ENCODE peak calls at places on chromosomes 2 and 18, in ten cellular contexts. One of them, this sample, is unnamed.

GRCh38 chr2:139293992-139294548 is 513.9 kb upstream of the NXPH2 start:
- DNase-seq in kidney: no peak
- DNase-seq in anterior cingulate cortex: no peak
- DNase-seq in fibroblast of lung: no peak
- DNase-seq in AG08395: no peak
- DNase-seq in stromal cell of bone marrow: no peak
- DNase-seq in naive thymus-derived CD4-positive, alpha-beta T cell: no peak
- DNase-seq in GM23248: no peak
- DNase-seq in skeletal muscle cell: no peak
- DNase-seq in HEK293T: no peak
- DNase-seq in this sample: no peak

GRCh38 chr2:46979611-46980010 is 64.0 kb upstream of the MCFD2 start:
- DNase-seq in kidney: no peak
- DNase-seq in anterior cingulate cortex: no peak
- DNase-seq in fibroblast of lung: no peak
- DNase-seq in AG08395: no peak
- DNase-seq in stromal cell of bone marrow: no peak
- DNase-seq in naive thymus-derived CD4-positive, alpha-beta T cell: peak
- DNase-seq in GM23248: no peak
- DNase-seq in skeletal muscle cell: no peak
- DNase-seq in HEK293T: no peak
- DNase-seq in this sample: no peak

GRCh38 chr2:201517094-201517493 is 65.6 kb downstream of the STRADB start:
- DNase-seq in kidney: no peak
- DNase-seq in anterior cingulate cortex: no peak
- DNase-seq in fibroblast of lung: peak
- DNase-seq in AG08395: peak
- DNase-seq in stromal cell of bone marrow: no peak
- DNase-seq in naive thymus-derived CD4-positive, alpha-beta T cell: no peak
- DNase-seq in GM23248: no peak
- DNase-seq in skeletal muscle cell: no peak
- DNase-seq in HEK293T: no peak
- DNase-seq in this sample: no peak

GRCh38 chr2:233164117-233164516 is 87.4 kb upstream of the ATG16L1 start:
- DNase-seq in kidney: no peak
- DNase-seq in anterior cingulate cortex: no peak
- DNase-seq in fibroblast of lung: no peak
- DNase-seq in AG08395: no peak
- DNase-seq in stromal cell of bone marrow: no peak
- DNase-seq in naive thymus-derived CD4-positive, alpha-beta T cell: no peak
- DNase-seq in GM23248: no peak
- DNase-seq in skeletal muscle cell: no peak
- DNase-seq in HEK293T: no peak
- DNase-seq in this sample: no peak

GRCh38 chr2:234954551-234954992 is 2.8 kb downstream of the SH3BP4 start:
- DNase-seq in kidney: peak
- DNase-seq in anterior cingulate cortex: no peak
- DNase-seq in fibroblast of lung: peak
- DNase-seq in AG08395: peak
- DNase-seq in stromal cell of bone marrow: no peak
- DNase-seq in naive thymus-derived CD4-positive, alpha-beta T cell: no peak
- DNase-seq in GM23248: peak
- DNase-seq in skeletal muscle cell: peak
- DNase-seq in HEK293T: no peak
- DNase-seq in this sample: no peak

GRCh38 chr2:151766421-151767153 is 32.3 kb upstream of the NEB start:
- DNase-seq in kidney: no peak
- DNase-seq in anterior cingulate cortex: no peak
- DNase-seq in fibroblast of lung: no peak
- DNase-seq in AG08395: no peak
- DNase-seq in stromal cell of bone marrow: no peak
- DNase-seq in naive thymus-derived CD4-positive, alpha-beta T cell: no peak
- DNase-seq in GM23248: no peak
- DNase-seq in skeletal muscle cell: no peak
- DNase-seq in HEK293T: no peak
- DNase-seq in this sample: no peak

GRCh38 chr2:200259577-200259957 is 46.9 kb upstream of the SPATS2L start:
- DNase-seq in kidney: no peak
- DNase-seq in anterior cingulate cortex: no peak
- DNase-seq in fibroblast of lung: no peak
- DNase-seq in AG08395: no peak
- DNase-seq in stromal cell of bone marrow: no peak
- DNase-seq in naive thymus-derived CD4-positive, alpha-beta T cell: no peak
- DNase-seq in GM23248: no peak
- DNase-seq in skeletal muscle cell: no peak
- DNase-seq in HEK293T: no peak
- DNase-seq in this sample: no peak

GRCh38 chr2:67561411-67561965 is 164.4 kb downstream of the ETAA1 start:
- DNase-seq in kidney: no peak
- DNase-seq in anterior cingulate cortex: no peak
- DNase-seq in fibroblast of lung: peak
- DNase-seq in AG08395: no peak
- DNase-seq in stromal cell of bone marrow: no peak
- DNase-seq in naive thymus-derived CD4-positive, alpha-beta T cell: no peak
- DNase-seq in GM23248: peak
- DNase-seq in skeletal muscle cell: peak
- DNase-seq in HEK293T: peak
- DNase-seq in this sample: no peak

GRCh38 chr18:48840491-48840877 is 110.3 kb downstream of the SMAD7 start:
- DNase-seq in kidney: peak
- DNase-seq in anterior cingulate cortex: peak
- DNase-seq in fibroblast of lung: no peak
- DNase-seq in AG08395: no peak
- DNase-seq in stromal cell of bone marrow: no peak
- DNase-seq in naive thymus-derived CD4-positive, alpha-beta T cell: no peak
- DNase-seq in GM23248: no peak
- DNase-seq in skeletal muscle cell: no peak
- DNase-seq in HEK293T: no peak
- DNase-seq in this sample: no peak

GRCh38 chr2:5164806-5165525 is 527.2 kb upstream of the SOX11 start:
- DNase-seq in kidney: no peak
- DNase-seq in anterior cingulate cortex: no peak
- DNase-seq in fibroblast of lung: peak
- DNase-seq in AG08395: no peak
- DNase-seq in stromal cell of bone marrow: peak
- DNase-seq in naive thymus-derived CD4-positive, alpha-beta T cell: no peak
- DNase-seq in GM23248: peak
- DNase-seq in skeletal muscle cell: peak
- DNase-seq in HEK293T: no peak
- DNase-seq in this sample: peak

GRCh38 chr2:128469203-128469602 is 150.5 kb upstream of the HS6ST1 start:
- DNase-seq in kidney: no peak
- DNase-seq in anterior cingulate cortex: no peak
- DNase-seq in fibroblast of lung: no peak
- DNase-seq in AG08395: no peak
- DNase-seq in stromal cell of bone marrow: no peak
- DNase-seq in naive thymus-derived CD4-positive, alpha-beta T cell: peak
- DNase-seq in GM23248: no peak
- DNase-seq in skeletal muscle cell: no peak
- DNase-seq in HEK293T: peak
- DNase-seq in this sample: no peak

GRCh38 chr18:46019956-46020355 is 52.1 kb downstream of the PSTPIP2 start:
- DNase-seq in kidney: no peak
- DNase-seq in anterior cingulate cortex: no peak
- DNase-seq in fibroblast of lung: peak
- DNase-seq in AG08395: peak
- DNase-seq in stromal cell of bone marrow: no peak
- DNase-seq in naive thymus-derived CD4-positive, alpha-beta T cell: no peak
- DNase-seq in GM23248: no peak
- DNase-seq in skeletal muscle cell: no peak
- DNase-seq in HEK293T: no peak
- DNase-seq in this sample: no peak

GRCh38 chr2:55112229-55113016 is 62.2 kb upstream of the RTN4 start:
- DNase-seq in kidney: peak
- DNase-seq in anterior cingulate cortex: peak
- DNase-seq in fibroblast of lung: peak
- DNase-seq in AG08395: peak
- DNase-seq in stromal cell of bone marrow: peak
- DNase-seq in naive thymus-derived CD4-positive, alpha-beta T cell: no peak
- DNase-seq in GM23248: peak
- DNase-seq in skeletal muscle cell: peak
- DNase-seq in HEK293T: peak
- DNase-seq in this sample: no peak

GRCh38 chr2:150125188-150125587 is 362.3 kb downstream of the RND3 start:
- DNase-seq in kidney: no peak
- DNase-seq in anterior cingulate cortex: no peak
- DNase-seq in fibroblast of lung: peak
- DNase-seq in AG08395: peak
- DNase-seq in stromal cell of bone marrow: no peak
- DNase-seq in naive thymus-derived CD4-positive, alpha-beta T cell: no peak
- DNase-seq in GM23248: no peak
- DNase-seq in skeletal muscle cell: no peak
- DNase-seq in HEK293T: no peak
- DNase-seq in this sample: no peak

GRCh38 chr2:177573120-177573519 is 180.5 kb downstream of the AGPS start:
- DNase-seq in kidney: no peak
- DNase-seq in anterior cingulate cortex: no peak
- DNase-seq in fibroblast of lung: peak
- DNase-seq in AG08395: no peak
- DNase-seq in stromal cell of bone marrow: no peak
- DNase-seq in naive thymus-derived CD4-positive, alpha-beta T cell: no peak
- DNase-seq in GM23248: peak
- DNase-seq in skeletal muscle cell: peak
- DNase-seq in HEK293T: no peak
- DNase-seq in this sample: no peak

GRCh38 chr2:86053166-86053565 is 52.5 kb downstream of the POLR1A start:
- DNase-seq in kidney: no peak
- DNase-seq in anterior cingulate cortex: no peak
- DNase-seq in fibroblast of lung: no peak
- DNase-seq in AG08395: no peak
- DNase-seq in stromal cell of bone marrow: no peak
- DNase-seq in naive thymus-derived CD4-positive, alpha-beta T cell: no peak
- DNase-seq in GM23248: no peak
- DNase-seq in skeletal muscle cell: no peak
- DNase-seq in HEK293T: no peak
- DNase-seq in this sample: no peak

GRCh38 chr18:984004-984403 is 79.3 kb downstream of the ADCYAP1 start:
- DNase-seq in kidney: no peak
- DNase-seq in anterior cingulate cortex: no peak
- DNase-seq in fibroblast of lung: peak
- DNase-seq in AG08395: no peak
- DNase-seq in stromal cell of bone marrow: no peak
- DNase-seq in naive thymus-derived CD4-positive, alpha-beta T cell: no peak
- DNase-seq in GM23248: no peak
- DNase-seq in skeletal muscle cell: no peak
- DNase-seq in HEK293T: no peak
- DNase-seq in this sample: no peak

GRCh38 chr18:11096411-11096810 is 53.0 kb downstream of the PIEZO2 start:
- DNase-seq in kidney: no peak
- DNase-seq in anterior cingulate cortex: no peak
- DNase-seq in fibroblast of lung: no peak
- DNase-seq in AG08395: no peak
- DNase-seq in stromal cell of bone marrow: no peak
- DNase-seq in naive thymus-derived CD4-positive, alpha-beta T cell: no peak
- DNase-seq in GM23248: no peak
- DNase-seq in skeletal muscle cell: no peak
- DNase-seq in HEK293T: no peak
- DNase-seq in this sample: no peak

GRCh38 chr2:218343591-218343990 is 13.1 kb upstream of the CATIP start:
- DNase-seq in kidney: no peak
- DNase-seq in anterior cingulate cortex: no peak
- DNase-seq in fibroblast of lung: peak
- DNase-seq in AG08395: peak
- DNase-seq in stromal cell of bone marrow: peak
- DNase-seq in naive thymus-derived CD4-positive, alpha-beta T cell: no peak
- DNase-seq in GM23248: peak
- DNase-seq in skeletal muscle cell: no peak
- DNase-seq in HEK293T: no peak
- DNase-seq in this sample: no peak

GRCh38 chr2:239966848-239967136 is 58.4 kb downstream of the NDUFA10 start:
- DNase-seq in kidney: no peak
- DNase-seq in anterior cingulate cortex: no peak
- DNase-seq in fibroblast of lung: no peak
- DNase-seq in AG08395: no peak
- DNase-seq in stromal cell of bone marrow: no peak
- DNase-seq in naive thymus-derived CD4-positive, alpha-beta T cell: no peak
- DNase-seq in GM23248: peak
- DNase-seq in skeletal muscle cell: no peak
- DNase-seq in HEK293T: no peak
- DNase-seq in this sample: no peak

GRCh38 chr2:206202446-206202845 is 42.8 kb downstream of the EEF1B2 start:
- DNase-seq in kidney: no peak
- DNase-seq in anterior cingulate cortex: no peak
- DNase-seq in fibroblast of lung: no peak
- DNase-seq in AG08395: no peak
- DNase-seq in stromal cell of bone marrow: no peak
- DNase-seq in naive thymus-derived CD4-positive, alpha-beta T cell: no peak
- DNase-seq in GM23248: no peak
- DNase-seq in skeletal muscle cell: no peak
- DNase-seq in HEK293T: no peak
- DNase-seq in this sample: no peak

GRCh38 chr2:133718688-133719201 is 150.5 kb upstream of the NCKAP5 start:
- DNase-seq in kidney: no peak
- DNase-seq in anterior cingulate cortex: no peak
- DNase-seq in fibroblast of lung: peak
- DNase-seq in AG08395: peak
- DNase-seq in stromal cell of bone marrow: peak
- DNase-seq in naive thymus-derived CD4-positive, alpha-beta T cell: no peak
- DNase-seq in GM23248: peak
- DNase-seq in skeletal muscle cell: peak
- DNase-seq in HEK293T: no peak
- DNase-seq in this sample: no peak

GRCh38 chr2:70541481-70542020 is 12.1 kb downstream of the TGFA start:
- DNase-seq in kidney: no peak
- DNase-seq in anterior cingulate cortex: peak
- DNase-seq in fibroblast of lung: peak
- DNase-seq in AG08395: peak
- DNase-seq in stromal cell of bone marrow: no peak
- DNase-seq in naive thymus-derived CD4-positive, alpha-beta T cell: no peak
- DNase-seq in GM23248: peak
- DNase-seq in skeletal muscle cell: no peak
- DNase-seq in HEK293T: peak
- DNase-seq in this sample: no peak

GRCh38 chr2:218895758-218896500 is 15.3 kb downstream of the WNT10A start:
- DNase-seq in kidney: peak
- DNase-seq in anterior cingulate cortex: no peak
- DNase-seq in fibroblast of lung: no peak
- DNase-seq in AG08395: no peak
- DNase-seq in stromal cell of bone marrow: no peak
- DNase-seq in naive thymus-derived CD4-positive, alpha-beta T cell: no peak
- DNase-seq in GM23248: no peak
- DNase-seq in skeletal muscle cell: no peak
- DNase-seq in HEK293T: no peak
- DNase-seq in this sample: no peak

GRCh38 chr2:94879982-94880377 is 8.8 kb downstream of the TEKT4 start:
- DNase-seq in kidney: peak
- DNase-seq in anterior cingulate cortex: no peak
- DNase-seq in fibroblast of lung: no peak
- DNase-seq in AG08395: no peak
- DNase-seq in stromal cell of bone marrow: no peak
- DNase-seq in naive thymus-derived CD4-positive, alpha-beta T cell: no peak
- DNase-seq in GM23248: no peak
- DNase-seq in skeletal muscle cell: no peak
- DNase-seq in HEK293T: no peak
- DNase-seq in this sample: no peak

GRCh38 chr2:71190959-71191943 is 35.7 kb downstream of the PAIP2B start:
- DNase-seq in kidney: no peak
- DNase-seq in anterior cingulate cortex: peak
- DNase-seq in fibroblast of lung: peak
- DNase-seq in AG08395: peak
- DNase-seq in stromal cell of bone marrow: peak
- DNase-seq in naive thymus-derived CD4-positive, alpha-beta T cell: no peak
- DNase-seq in GM23248: peak
- DNase-seq in skeletal muscle cell: peak
- DNase-seq in HEK293T: peak
- DNase-seq in this sample: no peak

GRCh38 chr2:172102159-172102857 is 392 bp downstream of the DLX2 start:
- DNase-seq in kidney: peak
- DNase-seq in anterior cingulate cortex: no peak
- DNase-seq in fibroblast of lung: peak
- DNase-seq in AG08395: peak
- DNase-seq in stromal cell of bone marrow: peak
- DNase-seq in naive thymus-derived CD4-positive, alpha-beta T cell: no peak
- DNase-seq in GM23248: peak
- DNase-seq in skeletal muscle cell: peak
- DNase-seq in HEK293T: no peak
- DNase-seq in this sample: peak

GRCh38 chr2:7672027-7672684 is 754.9 kb downstream of the RNF144A start:
- DNase-seq in kidney: no peak
- DNase-seq in anterior cingulate cortex: no peak
- DNase-seq in fibroblast of lung: peak
- DNase-seq in AG08395: no peak
- DNase-seq in stromal cell of bone marrow: no peak
- DNase-seq in naive thymus-derived CD4-positive, alpha-beta T cell: peak
- DNase-seq in GM23248: peak
- DNase-seq in skeletal muscle cell: no peak
- DNase-seq in HEK293T: peak
- DNase-seq in this sample: no peak

This sample was measured in RWPE2.